ENCODE peak calls at places on chromosomes 4 and X, in nine cellular contexts. One of them, this sample, is unnamed.

GRCh38 chr4:148163011-148163410 is 279.2 kb downstream of the NR3C2 start:
- DNase-seq in A549: no peak
- DNase-seq in Peyer's patch: no peak
- DNase-seq in fibroblast of the aortic adventitia: peak
- DNase-seq in esophagus squamous epithelium: no peak
- DNase-seq in fibroblast of mammary gland: no peak
- DNase-seq in IMR-90: no peak
- DNase-seq in adrenal gland: no peak
- DNase-seq in coronary artery: no peak
- DNase-seq in this sample: no peak

GRCh38 chr4:7763106-7763505 is 176.6 kb downstream of the AFAP1 start:
- DNase-seq in A549: no peak
- DNase-seq in Peyer's patch: no peak
- DNase-seq in fibroblast of the aortic adventitia: no peak
- DNase-seq in esophagus squamous epithelium: no peak
- DNase-seq in fibroblast of mammary gland: no peak
- DNase-seq in IMR-90: no peak
- DNase-seq in adrenal gland: no peak
- DNase-seq in coronary artery: no peak
- DNase-seq in this sample: no peak

GRCh38 chrX:7582191-7582590 is 260.8 kb upstream of the VCX start:
- DNase-seq in A549: no peak
- DNase-seq in Peyer's patch: no peak
- DNase-seq in fibroblast of the aortic adventitia: no peak
- DNase-seq in esophagus squamous epithelium: no peak
- DNase-seq in fibroblast of mammary gland: no peak
- DNase-seq in IMR-90: no peak
- DNase-seq in adrenal gland: no peak
- DNase-seq in coronary artery: no peak
- DNase-seq in this sample: no peak

GRCh38 chrX:107716816-107717700 is 58.5 kb downstream of the TSC22D3 start:
- DNase-seq in A549: peak
- DNase-seq in Peyer's patch: peak
- DNase-seq in fibroblast of the aortic adventitia: peak
- DNase-seq in esophagus squamous epithelium: peak
- DNase-seq in fibroblast of mammary gland: peak
- DNase-seq in IMR-90: peak
- DNase-seq in adrenal gland: peak
- DNase-seq in coronary artery: peak
- DNase-seq in this sample: peak

GRCh38 chrX:39513836-39514235 is 583.9 kb downstream of the BCOR start:
- DNase-seq in A549: peak
- DNase-seq in Peyer's patch: no peak
- DNase-seq in fibroblast of the aortic adventitia: no peak
- DNase-seq in esophagus squamous epithelium: no peak
- DNase-seq in fibroblast of mammary gland: no peak
- DNase-seq in IMR-90: no peak
- DNase-seq in adrenal gland: peak
- DNase-seq in coronary artery: no peak
- DNase-seq in this sample: no peak

GRCh38 chr4:10521386-10521785 is 64.2 kb upstream of the ZNF518B start:
- DNase-seq in A549: no peak
- DNase-seq in Peyer's patch: no peak
- DNase-seq in fibroblast of the aortic adventitia: no peak
- DNase-seq in esophagus squamous epithelium: no peak
- DNase-seq in fibroblast of mammary gland: no peak
- DNase-seq in IMR-90: no peak
- DNase-seq in adrenal gland: no peak
- DNase-seq in coronary artery: no peak
- DNase-seq in this sample: no peak

GRCh38 chrX:118974088-118974907 is at the start of gene LONRF3:
- DNase-seq in A549: peak
- DNase-seq in Peyer's patch: peak
- DNase-seq in fibroblast of the aortic adventitia: peak
- DNase-seq in esophagus squamous epithelium: no peak
- DNase-seq in fibroblast of mammary gland: peak
- DNase-seq in IMR-90: peak
- DNase-seq in adrenal gland: peak
- DNase-seq in coronary artery: peak
- DNase-seq in this sample: no peak

GRCh38 chr4:48546336-48546735 is 56.3 kb downstream of the ZAR1 start:
- DNase-seq in A549: no peak
- DNase-seq in Peyer's patch: no peak
- DNase-seq in fibroblast of the aortic adventitia: peak
- DNase-seq in esophagus squamous epithelium: no peak
- DNase-seq in fibroblast of mammary gland: peak
- DNase-seq in IMR-90: peak
- DNase-seq in adrenal gland: no peak
- DNase-seq in coronary artery: no peak
- DNase-seq in this sample: no peak

GRCh38 chr4:173461170-173461569 is 62.3 kb upstream of the SCRG1 start:
- DNase-seq in A549: no peak
- DNase-seq in Peyer's patch: no peak
- DNase-seq in fibroblast of the aortic adventitia: no peak
- DNase-seq in esophagus squamous epithelium: no peak
- DNase-seq in fibroblast of mammary gland: peak
- DNase-seq in IMR-90: peak
- DNase-seq in adrenal gland: no peak
- DNase-seq in coronary artery: no peak
- DNase-seq in this sample: no peak

GRCh38 chrX:1246816-1247215 is 21.8 kb upstream of the CSF2RA start:
- DNase-seq in A549: peak
- DNase-seq in Peyer's patch: peak
- DNase-seq in fibroblast of the aortic adventitia: peak
- DNase-seq in esophagus squamous epithelium: peak
- DNase-seq in fibroblast of mammary gland: peak
- DNase-seq in IMR-90: no peak
- DNase-seq in adrenal gland: peak
- DNase-seq in coronary artery: no peak
- DNase-seq in this sample: peak

GRCh38 chrX:138745215-138745614 is 33.7 kb upstream of the FGF13 start:
- DNase-seq in A549: peak
- DNase-seq in Peyer's patch: no peak
- DNase-seq in fibroblast of the aortic adventitia: peak
- DNase-seq in esophagus squamous epithelium: no peak
- DNase-seq in fibroblast of mammary gland: peak
- DNase-seq in IMR-90: peak
- DNase-seq in adrenal gland: peak
- DNase-seq in coronary artery: no peak
- DNase-seq in this sample: no peak

GRCh38 chr4:7429601-7430078 is 5.1 kb downstream of the PSAPL1 start:
- DNase-seq in A549: no peak
- DNase-seq in Peyer's patch: peak
- DNase-seq in fibroblast of the aortic adventitia: no peak
- DNase-seq in esophagus squamous epithelium: no peak
- DNase-seq in fibroblast of mammary gland: no peak
- DNase-seq in IMR-90: no peak
- DNase-seq in adrenal gland: no peak
- DNase-seq in coronary artery: peak
- DNase-seq in this sample: no peak

GRCh38 chr4:89482926-89483595 is 175.5 kb upstream of the GPRIN3 start:
- DNase-seq in A549: no peak
- DNase-seq in Peyer's patch: no peak
- DNase-seq in fibroblast of the aortic adventitia: no peak
- DNase-seq in esophagus squamous epithelium: no peak
- DNase-seq in fibroblast of mammary gland: peak
- DNase-seq in IMR-90: no peak
- DNase-seq in adrenal gland: no peak
- DNase-seq in coronary artery: no peak
- DNase-seq in this sample: no peak

GRCh38 chr4:89486673-89487072 is 179.1 kb upstream of the GPRIN3 start:
- DNase-seq in A549: no peak
- DNase-seq in Peyer's patch: no peak
- DNase-seq in fibroblast of the aortic adventitia: no peak
- DNase-seq in esophagus squamous epithelium: no peak
- DNase-seq in fibroblast of mammary gland: no peak
- DNase-seq in IMR-90: no peak
- DNase-seq in adrenal gland: no peak
- DNase-seq in coronary artery: no peak
- DNase-seq in this sample: no peak

GRCh38 chr4:89482248-89482647 is 174.6 kb upstream of the GPRIN3 start:
- DNase-seq in A549: peak
- DNase-seq in Peyer's patch: no peak
- DNase-seq in fibroblast of the aortic adventitia: peak
- DNase-seq in esophagus squamous epithelium: no peak
- DNase-seq in fibroblast of mammary gland: peak
- DNase-seq in IMR-90: peak
- DNase-seq in adrenal gland: no peak
- DNase-seq in coronary artery: no peak
- DNase-seq in this sample: no peak

GRCh38 chr4:89489338-89489771 is 181.8 kb upstream of the GPRIN3 start:
- DNase-seq in A549: no peak
- DNase-seq in Peyer's patch: no peak
- DNase-seq in fibroblast of the aortic adventitia: no peak
- DNase-seq in esophagus squamous epithelium: no peak
- DNase-seq in fibroblast of mammary gland: no peak
- DNase-seq in IMR-90: no peak
- DNase-seq in adrenal gland: no peak
- DNase-seq in coronary artery: no peak
- DNase-seq in this sample: no peak

GRCh38 chr4:89486042-89486441 is 178.4 kb upstream of the GPRIN3 start:
- DNase-seq in A549: no peak
- DNase-seq in Peyer's patch: no peak
- DNase-seq in fibroblast of the aortic adventitia: peak
- DNase-seq in esophagus squamous epithelium: no peak
- DNase-seq in fibroblast of mammary gland: peak
- DNase-seq in IMR-90: peak
- DNase-seq in adrenal gland: no peak
- DNase-seq in coronary artery: no peak
- DNase-seq in this sample: no peak
- TF ChIP-seq CTCF in A549: peak
- TF ChIP-seq CTCF in Peyer's patch: no peak
- TF ChIP-seq CTCF in fibroblast of the aortic adventitia: peak
- TF ChIP-seq CTCF in esophagus squamous epithelium: no peak
- TF ChIP-seq CTCF in fibroblast of mammary gland: peak
- TF ChIP-seq CTCF in IMR-90: peak
- TF ChIP-seq CTCF in adrenal gland: peak
- TF ChIP-seq CTCF in coronary artery: no peak
- TF ChIP-seq CTCF in this sample: peak

GRCh38 chr4:113478032-113478431 is 283.5 kb downstream of the CAMK2D start:
- DNase-seq in A549: no peak
- DNase-seq in Peyer's patch: no peak
- DNase-seq in fibroblast of the aortic adventitia: no peak
- DNase-seq in esophagus squamous epithelium: no peak
- DNase-seq in fibroblast of mammary gland: no peak
- DNase-seq in IMR-90: no peak
- DNase-seq in adrenal gland: no peak
- DNase-seq in coronary artery: no peak
- DNase-seq in this sample: no peak

GRCh38 chr4:113472864-113473263 is 288.7 kb downstream of the CAMK2D start:
- DNase-seq in A549: no peak
- DNase-seq in Peyer's patch: no peak
- DNase-seq in fibroblast of the aortic adventitia: no peak
- DNase-seq in esophagus squamous epithelium: no peak
- DNase-seq in fibroblast of mammary gland: peak
- DNase-seq in IMR-90: no peak
- DNase-seq in adrenal gland: no peak
- DNase-seq in coronary artery: no peak
- DNase-seq in this sample: no peak

GRCh38 chr4:113476800-113477199 is 284.7 kb downstream of the CAMK2D start:
- DNase-seq in A549: no peak
- DNase-seq in Peyer's patch: no peak
- DNase-seq in fibroblast of the aortic adventitia: peak
- DNase-seq in esophagus squamous epithelium: no peak
- DNase-seq in fibroblast of mammary gland: peak
- DNase-seq in IMR-90: peak
- DNase-seq in adrenal gland: no peak
- DNase-seq in coronary artery: no peak
- DNase-seq in this sample: no peak

GRCh38 chr4:113471141-113471860 is 290.2 kb downstream of the CAMK2D start:
- DNase-seq in A549: no peak
- DNase-seq in Peyer's patch: no peak
- DNase-seq in fibroblast of the aortic adventitia: peak
- DNase-seq in esophagus squamous epithelium: no peak
- DNase-seq in fibroblast of mammary gland: peak
- DNase-seq in IMR-90: peak
- DNase-seq in adrenal gland: no peak
- DNase-seq in coronary artery: no peak
- DNase-seq in this sample: no peak

DNA sequence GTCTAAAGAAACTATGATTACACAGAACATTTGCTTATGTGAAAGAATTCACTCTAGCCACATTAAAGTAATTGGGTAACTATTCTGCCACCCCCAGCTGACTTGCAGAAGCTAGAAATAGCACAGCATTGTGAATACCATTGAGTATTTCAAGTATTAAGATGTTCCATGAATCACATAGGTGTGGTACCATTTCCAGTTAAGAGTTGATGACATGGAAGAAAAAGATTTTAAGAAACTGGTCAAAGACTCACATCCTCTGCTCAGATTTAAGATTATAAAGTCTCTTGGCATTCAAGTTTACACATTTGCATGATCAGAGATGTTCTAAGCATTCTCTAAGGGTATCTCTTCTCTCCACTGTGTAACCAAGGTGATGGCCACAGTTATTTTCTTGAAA is 287.5 kb downstream of the CAMK2D start:
- DNase-seq in A549: no peak
- DNase-seq in Peyer's patch: no peak
- DNase-seq in fibroblast of the aortic adventitia: peak
- DNase-seq in esophagus squamous epithelium: no peak
- DNase-seq in fibroblast of mammary gland: peak
- DNase-seq in IMR-90: peak
- DNase-seq in adrenal gland: no peak
- DNase-seq in coronary artery: no peak
- DNase-seq in this sample: no peak
- TF ChIP-seq CTCF in A549: no peak
- TF ChIP-seq CTCF in Peyer's patch: no peak
- TF ChIP-seq CTCF in fibroblast of the aortic adventitia: no peak
- TF ChIP-seq CTCF in esophagus squamous epithelium: no peak
- TF ChIP-seq CTCF in fibroblast of mammary gland: no peak
- TF ChIP-seq CTCF in IMR-90: no peak
- TF ChIP-seq CTCF in adrenal gland: no peak
- TF ChIP-seq CTCF in coronary artery: no peak
- TF ChIP-seq CTCF in this sample: no peak

DNA sequence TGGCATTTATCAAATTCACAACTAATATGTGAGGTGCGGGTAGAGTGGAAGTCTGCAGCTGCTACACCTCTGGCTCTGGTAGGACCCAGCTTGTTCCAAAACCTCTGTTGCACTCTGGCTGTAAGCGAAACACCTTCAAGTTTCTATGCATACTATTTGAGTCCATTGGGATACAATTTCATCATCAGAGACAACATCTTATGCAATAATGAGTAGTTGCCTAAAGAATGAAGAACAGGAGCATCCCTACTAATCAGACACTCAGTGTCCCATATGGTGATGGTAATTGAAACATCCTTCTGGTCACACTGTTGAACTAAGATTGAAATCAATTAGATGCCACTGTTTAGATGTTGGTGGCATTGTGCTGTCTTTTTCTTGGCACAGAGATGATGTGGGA is 178.4 kb downstream of the MGST2 start:
- DNase-seq in A549: no peak
- DNase-seq in Peyer's patch: no peak
- DNase-seq in fibroblast of the aortic adventitia: peak
- DNase-seq in esophagus squamous epithelium: no peak
- DNase-seq in fibroblast of mammary gland: peak
- DNase-seq in IMR-90: no peak
- DNase-seq in adrenal gland: no peak
- DNase-seq in coronary artery: no peak
- DNase-seq in this sample: no peak
- TF ChIP-seq CTCF in A549: no peak
- TF ChIP-seq CTCF in Peyer's patch: no peak
- TF ChIP-seq CTCF in fibroblast of the aortic adventitia: no peak
- TF ChIP-seq CTCF in esophagus squamous epithelium: no peak
- TF ChIP-seq CTCF in fibroblast of mammary gland: no peak
- TF ChIP-seq CTCF in IMR-90: no peak
- TF ChIP-seq CTCF in adrenal gland: no peak
- TF ChIP-seq CTCF in coronary artery: no peak
- TF ChIP-seq CTCF in this sample: no peak

GRCh38 chrX:45749375-45749774 is 548.7 kb upstream of the DIPK2B start:
- DNase-seq in A549: no peak
- DNase-seq in Peyer's patch: no peak
- DNase-seq in fibroblast of the aortic adventitia: peak
- DNase-seq in esophagus squamous epithelium: no peak
- DNase-seq in fibroblast of mammary gland: peak
- DNase-seq in IMR-90: no peak
- DNase-seq in adrenal gland: no peak
- DNase-seq in coronary artery: no peak
- DNase-seq in this sample: no peak
- TF ChIP-seq CTCF in A549: peak
- TF ChIP-seq CTCF in Peyer's patch: no peak
- TF ChIP-seq CTCF in fibroblast of the aortic adventitia: peak
- TF ChIP-seq CTCF in esophagus squamous epithelium: no peak
- TF ChIP-seq CTCF in fibroblast of mammary gland: peak
- TF ChIP-seq CTCF in IMR-90: peak
- TF ChIP-seq CTCF in adrenal gland: peak
- TF ChIP-seq CTCF in coronary artery: peak
- TF ChIP-seq CTCF in this sample: peak